ENCODE peak calls at places on chromosomes 12 and 14, in five cellular contexts. X, Q, T, S and J are unnamed samples.

GRCh38 chr12:114213055-114213561 is 192.8 kb downstream of the TBX5 start:
- DNase-seq in S (no peak), Q (peak), X (no peak), T (no peak), J (no peak)

GRCh38 chr12:49428652-49429549 is 61.6 kb downstream of the SPATS2 start:
- DNase-seq in S (no peak), X (no peak), Q (no peak), T (no peak), J (no peak)

GRCh38 chr14:104138891-104139459 is 588 bp downstream of the KIF26A start:
- DNase-seq in T (no peak), Q (no peak), X (no peak), S (no peak), J (no peak)

GRCh38 chr12:57620936-57621496 is 9.8 kb downstream of the ARHGEF25 start:
- DNase-seq in T (no peak), S (no peak), X (no peak), Q (no peak), J (no peak)

GRCh38 chr14:24639905-24640304 is 5.9 kb upstream of the GZMB start:
- DNase-seq in S (no peak), T (no peak), X (no peak), Q (no peak), J (no peak)

GRCh38 chr14:76862546-76863282 is 36.5 kb downstream of the LRRC74A start:
- DNase-seq in S (no peak), X (no peak), T (no peak), Q (no peak), J (no peak)

GRCh38 chr14:33026850-33027420 is 88.3 kb downstream of the NPAS3 start:
- DNase-seq in X (no peak), Q (peak), S (peak), T (no peak), J (no peak)

GRCh38 chr12:126534495-126534894 is 1469.3 kb downstream of the AACS start:
- DNase-seq in Q (no peak), S (no peak), T (no peak), X (no peak), J (no peak)

GRCh38 chr12:72275551-72275950 is 3.4 kb downstream of the TRHDE start:
- DNase-seq in S (no peak), X (no peak), Q (no peak), T (no peak), J (no peak)

GRCh38 chr12:53325539-53326061 is 4.2 kb upstream of the AAAS start:
- DNase-seq in T (no peak), S (peak), X (no peak), Q (no peak), J (peak)

GRCh38 chr14:96629082-96629481 is 126.9 kb downstream of the PAPOLA start:
- DNase-seq in X (no peak), S (no peak), Q (no peak), T (no peak), J (peak)

GRCh38 chr12:92134638-92135274 is 10.9 kb downstream of the BTG1 start:
- DNase-seq in S (no peak), X (no peak), Q (no peak), T (no peak), J (no peak)

GRCh38 chr12:120368789-120369475 is at the start of gene MSI1:
- DNase-seq in T (no peak), Q (no peak), X (no peak), S (no peak), J (no peak)

GRCh38 chr14:104731925-104732294 is 7.9 kb downstream of the ADSS1 start:
- DNase-seq in T (no peak), S (no peak), X (no peak), Q (no peak), J (no peak)

GRCh38 chr14:57960946-57961792 is 95.3 kb upstream of the SLC35F4 start:
- DNase-seq in Q (no peak), X (no peak), S (no peak), T (no peak), J (no peak)

GRCh38 chr14:74671789-74672188 is 41.1 kb downstream of the AREL1 start:
- DNase-seq in S (no peak), T (no peak), X (no peak), Q (no peak), J (no peak)

GRCh38 chr14:75577724-75578098 is 709 bp upstream of the FLVCR2 start:
- DNase-seq in X (peak), T (peak), S (peak), Q (peak), J (peak)

GRCh38 chr14:95889236-95889979 is 12.8 kb downstream of the TUNAR start:
- DNase-seq in T (no peak), X (no peak), S (no peak), Q (no peak), J (no peak)

GRCh38 chr12:57164966-57165365 is 17.5 kb upstream of the LRP1-AS start:
- DNase-seq in X (no peak), Q (no peak), S (no peak), T (no peak), J (no peak)

GRCh38 chr12:4274960-4275868 is 1.7 kb downstream of the CCND2 start:
- DNase-seq in S (no peak), T (no peak), X (no peak), Q (no peak), J (no peak)

GRCh38 chr14:38546932-38547551 is 291.1 kb upstream of the CLEC14A start:
- DNase-seq in X (no peak), T (no peak), Q (no peak), S (no peak), J (no peak)

GRCh38 chr12:618626-619025 is 44.6 kb downstream of the NINJ2 start:
- DNase-seq in T (no peak), X (no peak), Q (no peak), S (no peak), J (no peak)

GRCh38 chr14:85416771-85417170 is 113.2 kb upstream of the FLRT2 start:
- DNase-seq in S (no peak), X (no peak), Q (no peak), T (no peak), J (no peak)

GRCh38 chr12:2582631-2583616 is 211.8 kb upstream of the FKBP4 start:
- DNase-seq in Q (peak), S (peak), X (no peak), T (peak), J (peak)

GRCh38 chr12:32365473-32366064 is 33.8 kb upstream of the FGD4 start:
- DNase-seq in S (peak), X (peak), Q (peak), T (peak), J (no peak)

GRCh38 chr12:67520611-67521010 is 127.9 kb upstream of the DYRK2 start:
- DNase-seq in Q (no peak), T (no peak), X (no peak), S (no peak), J (no peak)

GRCh38 chr14:106619618-106620017 is 1093.2 kb downstream of the TMEM121 start:
- DNase-seq in Q (no peak), T (no peak), X (no peak), S (no peak), J (no peak)

GRCh38 chr14:100471451-100472093 is 115.6 kb downstream of the BEGAIN start:
- DNase-seq in X (no peak), T (no peak), Q (no peak), S (no peak), J (no peak)

GRCh38 chr14:53982546-53982945 is 25.9 kb upstream of the BMP4 start:
- DNase-seq in X (no peak), S (no peak), Q (no peak), T (no peak), J (no peak)

GRCh38 chr14:71658261-71658860 is 273.9 kb upstream of the RGS6 start:
- DNase-seq in X (no peak), T (no peak), S (no peak), Q (no peak), J (no peak)

GRCh38 chr12:82174383-82174782 is 183.8 kb downstream of the CCDC59 start:
- DNase-seq in Q (no peak), S (no peak), X (no peak), T (no peak), J (no peak)

GRCh38 chr14:68976160-68977067 is 2.7 kb downstream of the ACTN1 start:
- DNase-seq in X (no peak), T (no peak), Q (peak), S (peak), J (no peak)

GRCh38 chr14:92946847-92947545 is 24.0 kb downstream of the CHGA start:
- DNase-seq in S (no peak), X (no peak), T (no peak), Q (no peak), J (no peak)

GRCh38 chr14:89544636-89545301 is 127.7 kb upstream of the FOXN3 start:
- DNase-seq in T (no peak), S (no peak), Q (no peak), X (no peak), J (no peak)

GRCh38 chr12:128583453-128583852 is 240.3 kb downstream of the SLC15A4 start:
- DNase-seq in X (no peak), T (no peak), Q (no peak), S (no peak), J (no peak)

GRCh38 chr12:103455020-103455763 is 40.6 kb downstream of the C12orf42 start:
- DNase-seq in S (no peak), Q (no peak), X (no peak), T (no peak), J (no peak)